ENCODE peak calls at places on chromosomes 13 and 19, in seven cellular contexts. B, O, N, G, Z, W and K are unnamed samples.

GRCh38 chr19:10291554-10292205 is 1.9 kb downstream of the ICAM5 start:
- DNase-seq in N (peak; percentile 55), W (no peak), Z (no peak), O (no peak), G (no peak), B (no peak), K (no peak)

GRCh38 chr19:7658219-7658686 is 10.6 kb upstream of the RETN start:
- DNase-seq in G (no peak), N (no peak), Z (no peak), O (no peak), B (peak; percentile 92), W (peak; percentile 79), K (peak; percentile 88)

GRCh38 chr19:47790398-47790814 is 11.9 kb downstream of the SELENOW start:
- DNase-seq in B (peak; percentile 70), W (no peak), O (peak; percentile 85), N (peak; percentile 100), G (peak; percentile 84), Z (peak; percentile 65), K (peak; percentile 61)

GRCh38 chr19:13016245-13016627 is 21.0 kb downstream of the NFIX start:
- DNase-seq in G (no peak), Z (no peak), O (no peak), N (no peak), B (no peak), W (no peak), K (no peak)

GRCh38 chr13:106129273-106129672 is 406.2 kb downstream of the EFNB2 start:
- DNase-seq in Z (no peak), B (no peak), G (no peak), W (no peak), O (no peak), N (no peak), K (no peak)

GRCh38 chr19:50410109-50410508 is 8.6 kb upstream of the SPIB start:
- DNase-seq in O (no peak), B (no peak), W (no peak), Z (no peak), N (no peak), G (no peak), K (no peak)

GRCh38 chr19:2670217-2670616 is 32.3 kb downstream of the GNG7 start:
- DNase-seq in Z (no peak), O (no peak), G (no peak), B (no peak), N (no peak), W (no peak), K (no peak)

GRCh38 chr13:79290595-79291244 is 115.3 kb downstream of the RBM26 start:
- DNase-seq in W (no peak), G (no peak), O (peak; percentile 17), B (no peak), N (no peak), Z (no peak), K (no peak)

GRCh38 chr19:406999-407491 is 1.9 kb downstream of the C2CD4C start:
- DNase-seq in W (no peak), B (no peak), Z (no peak), O (no peak), G (peak; percentile 40), N (peak; percentile 52), K (no peak)

GRCh38 chr19:23790641-23791488 is 32.2 kb upstream of the ZNF681 start:
- DNase-seq in W (no peak), B (no peak), O (no peak), N (peak; percentile 27), Z (no peak), G (no peak), K (no peak)

GRCh38 chr19:28437390-28438346 is 775.3 kb downstream of the UQCRFS1 start:
- DNase-seq in G (no peak), W (no peak), O (no peak), Z (no peak), N (peak; percentile 11), B (no peak), K (no peak)

GRCh38 chr19:19956431-19957075 is 55.8 kb downstream of the ZNF93 start:
- DNase-seq in N (peak; percentile 75), W (no peak), O (no peak), G (no peak), Z (no peak), B (no peak), K (no peak)

GRCh38 chr19:11291991-11292390 is 4.0 kb upstream of the TSPAN16 start:
- DNase-seq in N (no peak), B (no peak), Z (no peak), W (no peak), G (no peak), O (no peak), K (no peak)

GRCh38 chr13:24282256-24282655 is 27.1 kb upstream of the C1QTNF9 start:
- DNase-seq in W (no peak), B (no peak), G (peak; percentile 63), N (no peak), O (no peak), Z (no peak), K (no peak)

GRCh38 chr13:26412961-26413716 is 144.3 kb upstream of the WASF3 start:
- DNase-seq in W (no peak), B (no peak), Z (no peak), N (no peak), O (no peak), G (peak; percentile 52), K (no peak)
- TF ChIP-seq POLR2AphosphoS5 in W (no peak), B (no peak), Z (no peak), N (no peak), O (no peak), G (no peak), K (no peak)

GRCh38 chr13:31930490-31930889 is 101.1 kb upstream of the FRY start:
- DNase-seq in W (no peak), G (no peak), Z (no peak), B (no peak), N (no peak), O (no peak), K (no peak)

GRCh38 chr13:31925079-31925478 is 106.5 kb upstream of the FRY start:
- DNase-seq in N (no peak), B (no peak), Z (no peak), O (no peak), G (no peak), W (no peak), K (no peak)

GRCh38 chr13:31927219-31927653 is 104.3 kb upstream of the FRY start:
- DNase-seq in W (no peak), Z (peak; percentile 19), N (no peak), G (no peak), B (no peak), O (no peak), K (no peak)

GRCh38 chr13:31929031-31929770 is 102.4 kb upstream of the FRY start:
- DNase-seq in B (no peak), G (no peak), N (no peak), Z (no peak), W (no peak), O (no peak), K (no peak)

DNA sequence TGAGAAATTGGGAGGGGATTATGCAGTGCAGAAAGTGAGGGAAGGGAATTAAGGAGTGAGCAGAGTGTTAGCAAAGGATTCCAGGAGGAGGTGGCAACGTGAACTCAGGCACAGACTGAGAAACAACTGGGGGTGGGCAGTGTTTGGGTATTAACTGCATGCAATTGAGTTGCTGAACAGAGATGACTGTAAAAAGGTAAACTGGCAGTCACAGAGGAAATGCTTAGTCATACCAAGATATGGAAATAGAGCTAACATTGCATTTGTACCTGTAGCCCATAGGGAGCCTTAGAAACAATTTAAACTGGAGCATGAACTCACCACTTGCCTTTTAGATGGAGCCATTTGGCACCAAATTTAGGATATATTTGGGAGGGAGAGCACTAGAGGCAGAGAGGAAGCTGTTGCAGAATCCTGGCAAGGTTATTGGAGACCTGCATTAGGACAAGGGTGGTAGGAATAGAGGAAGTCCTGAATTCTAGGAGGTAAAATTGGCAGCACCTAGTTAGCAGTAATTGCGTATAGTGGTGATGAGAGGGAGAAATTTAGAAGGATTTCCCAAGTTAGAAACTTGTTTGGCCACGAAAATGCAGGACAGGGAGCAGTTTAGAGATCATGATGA is 100.6 kb upstream of the FRY start:
- DNase-seq in O (peak; percentile 4), Z (no peak), N (no peak), B (peak; percentile 32), G (no peak), W (peak; percentile 70), K (peak; percentile 27)
- TF ChIP-seq TAF1 in O (no peak), Z (no peak), N (no peak), B (no peak), G (no peak), W (no peak), K (no peak)

GRCh38 chr19:41325640-41325946 is 15.6 kb downstream of the CCDC97 start:
- DNase-seq in Z (no peak), W (no peak), O (no peak), B (no peak), G (no peak), N (peak; percentile 52), K (no peak)

GRCh38 chr19:41324921-41325639 is 15.1 kb downstream of the CCDC97 start:
- DNase-seq in G (peak; percentile 81), W (no peak), B (no peak), Z (peak; percentile 82), N (peak; percentile 83), O (peak; percentile 87), K (no peak)

GRCh38 chr19:41327499-41328156 is 17.7 kb downstream of the CCDC97 start:
- DNase-seq in Z (no peak), G (peak; percentile 44), N (peak; percentile 71), B (peak; percentile 84), O (no peak), W (no peak), K (peak; percentile 90)

GRCh38 chr19:41327076-41327475 is 17.1 kb downstream of the CCDC97 start:
- DNase-seq in G (no peak), O (no peak), W (no peak), Z (no peak), N (no peak), B (no peak), K (no peak)

DNA sequence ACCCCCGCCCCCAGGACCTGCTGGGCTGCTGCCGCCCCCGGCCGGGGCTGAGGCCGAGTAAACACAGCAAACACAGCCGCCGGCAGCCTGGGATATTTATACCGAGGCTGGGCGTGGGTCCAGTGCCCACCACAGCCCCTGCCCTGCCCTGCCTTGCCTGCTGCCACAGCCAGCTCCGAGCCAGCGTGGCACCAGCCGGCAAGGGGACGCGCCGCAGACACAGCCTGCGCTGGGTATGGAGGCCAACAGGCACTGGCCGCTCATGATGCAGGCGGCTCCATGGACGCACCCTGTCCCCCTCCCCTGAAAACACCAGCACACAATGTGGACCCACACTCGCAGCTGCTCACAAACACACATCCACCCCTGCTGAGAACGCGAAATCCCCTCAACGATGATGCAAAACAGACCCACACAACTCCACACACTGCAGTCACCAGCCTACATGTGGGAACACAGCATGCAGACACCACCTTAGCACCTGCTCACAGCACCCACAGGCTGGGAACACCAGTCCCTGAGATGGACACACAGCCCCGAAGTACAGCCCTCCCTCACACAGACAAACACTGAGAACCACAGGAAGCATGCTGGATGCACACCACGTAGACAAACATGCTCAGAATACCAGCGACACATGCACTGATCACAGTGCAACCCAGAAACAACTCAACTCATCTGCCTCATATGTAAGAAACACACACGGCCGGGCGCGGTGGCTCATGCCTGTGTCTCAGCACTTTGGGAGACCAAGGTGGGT is 16.2 kb downstream of the CCDC97 start:
- DNase-seq in O (no peak), N (peak; percentile 53), W (no peak), G (peak; percentile 81), B (peak; percentile 66), Z (peak; percentile 56), K (no peak)
- TF ChIP-seq POLR2AphosphoS5 in O (no peak), N (no peak), W (peak; percentile 57), G (no peak), B (peak; percentile 54), Z (no peak), K (peak; percentile 70)

GRCh38 chr19:22627526-22627925 is 6.6 kb upstream of the ZNF492 start:
- DNase-seq in G (no peak), O (no peak), Z (no peak), N (no peak), B (no peak), W (no peak), K (no peak)
- TF ChIP-seq TAF1 in G (no peak), O (no peak), Z (no peak), N (no peak), B (no peak), W (no peak), K (no peak)

GRCh38 chr13:57739791-57740190 is 108.2 kb downstream of the PCDH17 start:
- DNase-seq in B (no peak), N (no peak), G (no peak), O (no peak), W (no peak), Z (no peak), K (no peak)
- TF ChIP-seq POLR2AphosphoS5 in B (no peak), N (no peak), G (no peak), O (no peak), W (no peak), Z (no peak), K (no peak)